ENCODE peak calls at places on chromosome 9, in five cellular contexts. I is CD8-positive, alpha-beta T cell; L is ovary; S is HepG2; Y is adipocyte. D is an unnamed sample.

GRCh38 chr9:13728917-13729811 is 449.7 kb upstream of the MPDZ start:
- DNase-seq in S (no peak), I (no peak), Y (no peak), L (no peak), D (no peak)

GRCh38 chr9:108234811-108235210 is 621.0 kb downstream of the ACTL7B start:
- DNase-seq in Y (peak; percentile 74), I (no peak), L (no peak), S (no peak), D (no peak)

GRCh38 chr9:93557366-93558137 is 18.8 kb upstream of the PHF2 start:
- DNase-seq in I (no peak), S (no peak), L (no peak), Y (no peak), D (no peak)

GRCh38 chr9:83628540-83628939 is 5.6 kb downstream of the IDNK start:
- DNase-seq in S (no peak), I (no peak), L (no peak), Y (no peak), D (no peak)

GRCh38 chr9:94139672-94140417 is 55.6 kb downstream of the PTPDC1 start:
- DNase-seq in I (no peak), L (peak; percentile 94), S (no peak), Y (peak; percentile 98), D (no peak)

GRCh38 chr9:74773886-74774479 is 113.7 kb downstream of the TRPM6 start:
- DNase-seq in I (peak; percentile 57), S (peak; percentile 63), L (peak; percentile 47), Y (peak; percentile 90), D (peak; percentile 58)

GRCh38 chr9:77891150-77891549 is 140.5 kb downstream of the GNAQ start:
- DNase-seq in I (no peak), S (no peak), Y (no peak), L (no peak), D (no peak)

GRCh38 chr9:127606043-127606442 is 6.0 kb upstream of the STXBP1 start:
- DNase-seq in Y (no peak), I (no peak), L (no peak), S (no peak), D (no peak)

GRCh38 chr9:98804083-98804482 is 3.4 kb upstream of the GALNT12 start:
- DNase-seq in Y (no peak), L (no peak), S (no peak), I (no peak), D (no peak)

GRCh38 chr9:76887003-76887821 is 18.7 kb downstream of the PRUNE2 start:
- DNase-seq in S (no peak), I (no peak), L (no peak), Y (peak; percentile 44), D (no peak)

GRCh38 chr9:100474082-100474949 is 1.4 kb downstream of the TMEFF1 start:
- DNase-seq in I (no peak), L (no peak), S (no peak), Y (no peak), D (no peak)

GRCh38 chr9:76798527-76798926 is 34.3 kb downstream of the PCA3 start:
- DNase-seq in S (no peak), Y (no peak), I (no peak), L (no peak), D (no peak)

GRCh38 chr9:38127271-38127839 is 58.3 kb upstream of the SHB start:
- DNase-seq in I (no peak), L (no peak), S (no peak), Y (peak; percentile 7), D (no peak)

GRCh38 chr9:93180938-93181337 is 3.0 kb upstream of the WNK2 start:
- DNase-seq in S (no peak), Y (no peak), L (no peak), I (no peak), D (no peak)

GRCh38 chr9:85178486-85178885 is 509.0 kb downstream of the NTRK2 start:
- DNase-seq in S (no peak), Y (no peak), L (no peak), I (no peak), D (no peak)

GRCh38 chr9:84331119-84331791 is 9.3 kb downstream of the SLC28A3 start:
- DNase-seq in Y (peak; percentile 45), S (no peak), I (no peak), L (no peak), D (no peak)

DNA sequence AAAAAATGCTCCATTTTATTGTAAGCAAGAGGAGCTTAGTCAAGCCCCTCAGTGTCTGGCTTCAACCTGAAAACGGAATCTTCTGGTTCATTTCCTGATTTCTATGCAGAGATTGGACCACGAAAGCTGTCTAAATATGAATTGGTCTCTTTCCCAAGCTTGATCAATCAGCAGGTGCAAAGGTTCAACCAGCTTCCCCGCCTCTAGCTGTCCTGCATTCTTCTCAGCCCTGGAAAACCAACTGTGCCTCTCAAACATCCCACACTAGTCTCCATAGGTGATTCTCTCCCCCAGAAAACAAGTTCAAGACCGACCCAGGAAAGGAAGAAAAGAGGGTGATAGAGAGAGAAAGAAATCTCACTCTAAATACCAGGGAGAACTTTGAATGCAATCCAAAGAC is 34.4 kb downstream of the FNBP1 start:
- DNase-seq in L (no peak), S (peak; percentile 82), Y (no peak), I (no peak), D (no peak)
- H3K4me1 ChIP-seq in L (no peaks in the 10 kb centered on the region), S (peaks cover 28% of the 10 kb centered on the region), Y (no peaks in the 10 kb centered on the region), I (peaks cover 38% of the 10 kb centered on the region), D (peaks cover 49% of the 10 kb centered on the region)

GRCh38 chr9:8611153-8611552 is 811.6 kb upstream of the DMAC1 start:
- DNase-seq in I (no peak), L (no peak), S (no peak), Y (no peak), D (no peak)

GRCh38 chr9:8613346-8613825 is 813.8 kb upstream of the DMAC1 start:
- DNase-seq in S (no peak), I (no peak), Y (no peak), L (no peak), D (no peak)

GRCh38 chr9:8622222-8622802 is 822.7 kb upstream of the DMAC1 start:
- DNase-seq in S (no peak), Y (no peak), I (no peak), L (no peak), D (no peak)

GRCh38 chr9:8616419-8616818 is 816.8 kb upstream of the DMAC1 start:
- DNase-seq in Y (no peak), I (no peak), L (no peak), S (no peak), D (no peak)
- H3K4me1 ChIP-seq in Y (peaks cover 20% of the 10 kb centered on the region), I (no peaks in the 10 kb centered on the region), L (peaks cover 3% of the 10 kb centered on the region), S (no peaks in the 10 kb centered on the region), D (no peaks in the 10 kb centered on the region)

GRCh38 chr9:121725008-121725795 is 73.8 kb downstream of the DAB2IP start:
- DNase-seq in S (no peak), Y (peak; percentile 88), L (peak; percentile 98), I (no peak), D (no peak)
- H3K4me1 ChIP-seq in S (peaks cover 6% of the 10 kb centered on the region), Y (peaks cover 13% of the 10 kb centered on the region), L (peaks cover 56% of the 10 kb centered on the region), I (no peaks in the 10 kb centered on the region), D (no peaks in the 10 kb centered on the region)

DNA sequence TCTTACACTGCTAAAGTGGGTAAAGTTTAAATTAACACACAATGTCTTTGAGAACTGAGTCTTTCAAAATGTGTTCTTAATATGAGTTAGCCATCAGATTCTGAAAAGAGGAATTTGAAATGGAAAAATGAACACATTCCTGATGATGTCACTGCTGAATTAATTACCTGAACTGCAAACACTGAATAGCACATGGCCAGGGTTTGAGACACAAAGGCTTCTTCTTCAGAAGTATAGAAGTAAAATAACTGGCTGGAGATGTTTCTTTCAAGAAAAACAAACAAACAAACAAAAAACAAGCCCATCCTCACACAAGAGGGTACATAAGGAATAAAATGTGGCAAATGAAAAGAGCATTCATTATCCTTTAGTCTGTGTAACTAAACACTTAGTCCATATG is 7.1 kb downstream of the GLIS3 start:
- DNase-seq in S (no peak), L (no peak), Y (peak; percentile 39), I (no peak), D (no peak)
- H3K4me1 ChIP-seq in S (peaks cover 5% of the 10 kb centered on the region), L (peaks cover 5% of the 10 kb centered on the region), Y (peaks cover 68% of the 10 kb centered on the region), I (peaks cover 7% of the 10 kb centered on the region), D (no peaks in the 10 kb centered on the region)

GRCh38 chr9:81595887-81596558 is 93.3 kb downstream of the TLE1 start:
- DNase-seq in L (no peak), S (no peak), Y (no peak), I (no peak), D (no peak)
- H3K4me1 ChIP-seq in L (peaks cover 1% of the 10 kb centered on the region), S (peaks cover 53% of the 10 kb centered on the region), Y (peaks cover 2% of the 10 kb centered on the region), I (no peaks in the 10 kb centered on the region), D (no peaks in the 10 kb centered on the region)

GRCh38 chr9:72401396-72401795 is 36.4 kb upstream of the ZFAND5 start:
- DNase-seq in Y (no peak), I (no peak), S (no peak), L (no peak), D (no peak)
- H3K4me1 ChIP-seq in Y (peaks cover 10% of the 10 kb centered on the region), I (no peaks in the 10 kb centered on the region), S (peaks cover 11% of the 10 kb centered on the region), L (peaks cover 1% of the 10 kb centered on the region), D (no peaks in the 10 kb centered on the region)